ENCODE peak calls at places on chromosomes 6 and 20, in seven cellular contexts. L is Panc1, R is GM12878, D is SK-N-SH, S is H1, P is HepG2, E is K562. H is an unnamed sample.

GRCh38 chr20:62143976-62144825 is 632 bp downstream of the SS18L1 start:
- DNase-seq in L (no peak), R (no peak), D (peak), S (no peak), P (peak), E (peak), H (no peak)

GRCh38 chr6:43706788-43707187 is 19.2 kb upstream of the MRPS18A start:
- DNase-seq in L (no peak), R (no peak), D (no peak), S (no peak), P (peak), E (no peak), H (no peak)

GRCh38 chr6:26394289-26394688 is 7.8 kb upstream of the BTN3A1 start:
- DNase-seq in L (no peak), R (no peak), D (no peak), S (no peak), P (peak), E (peak), H (peak)

GRCh38 chr6:13486679-13487121 is 700 bp downstream of the GFOD1 start:
- DNase-seq in L (no peak), R (no peak), D (peak), S (no peak), P (peak), E (peak), H (no peak)

GRCh38 chr6:115358616-115359015 is 702.1 kb downstream of the FRK start:
- DNase-seq in L (no peak), R (no peak), D (no peak), S (no peak), P (no peak), E (no peak), H (no peak)

GRCh38 chr6:19697744-19698290 is 139.4 kb upstream of the ID4 start:
- DNase-seq in L (no peak), R (no peak), D (no peak), S (no peak), P (no peak), E (no peak), H (no peak)

GRCh38 chr20:53940883-53941546 is 129.4 kb downstream of the BCAS1 start:
- DNase-seq in L (no peak), R (no peak), D (no peak), S (no peak), P (no peak), E (peak), H (no peak)

GRCh38 chr6:139568956-139569538 is 194.6 kb upstream of the CITED2 start:
- DNase-seq in L (peak), R (no peak), D (peak), S (no peak), P (no peak), E (no peak), H (no peak)

GRCh38 chr6:71345505-71345904 is 56.9 kb downstream of the OGFRL1 start:
- DNase-seq in L (no peak), R (no peak), D (no peak), S (no peak), P (no peak), E (no peak), H (no peak)

DNA sequence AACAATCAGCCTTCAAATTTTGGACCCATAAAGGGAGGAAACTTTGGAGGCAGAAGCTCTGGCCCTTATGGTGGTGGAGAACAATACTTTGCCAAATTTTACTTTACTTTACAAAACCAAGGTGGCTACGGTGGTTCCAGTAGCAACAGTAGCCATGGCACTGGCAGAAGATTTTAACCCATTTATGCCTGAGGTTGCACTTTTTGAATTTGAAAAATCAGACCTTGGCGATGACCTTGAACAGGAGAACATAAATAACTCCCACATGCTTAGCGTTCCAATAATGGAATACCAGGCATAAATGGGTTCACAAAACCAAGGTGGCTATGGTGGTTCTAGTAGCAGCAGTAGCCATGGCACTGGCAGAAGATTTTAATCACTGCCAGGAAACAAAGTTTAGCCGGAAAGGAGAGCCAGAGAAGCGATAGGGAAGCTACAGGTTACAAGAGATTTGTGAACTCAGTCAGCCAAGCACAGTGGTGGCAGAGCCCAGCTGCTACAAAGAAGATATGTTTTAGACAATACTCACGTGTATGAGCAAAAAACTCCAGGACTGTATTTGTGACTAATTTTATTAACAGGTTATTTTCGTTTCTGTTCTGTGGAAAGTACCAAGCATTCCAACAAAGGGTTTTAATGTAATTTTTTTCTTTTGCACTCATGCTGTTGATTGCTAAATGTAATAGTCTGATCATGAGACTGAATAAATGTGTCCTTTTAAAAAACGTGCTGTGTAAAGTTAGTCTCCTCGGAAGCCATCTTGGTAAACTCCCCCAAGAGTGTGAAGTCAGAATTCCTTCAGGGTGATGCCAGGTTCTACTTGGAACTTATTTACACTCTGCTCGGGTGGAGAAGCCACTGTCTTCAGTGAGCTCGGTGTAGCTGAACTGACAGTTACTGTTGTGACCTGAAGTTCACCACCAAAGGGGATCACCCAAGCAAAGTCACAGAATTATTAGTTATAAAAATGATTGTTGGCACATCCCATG is 6.7 kb downstream of the SFT2D1 start:
- DNase-seq in L (no peak), R (peak), D (no peak), S (no peak), P (no peak), E (no peak), H (no peak)
- H3K4me3 ChIP-seq in L (no peak), R (peak), D (no peak), S (no peak), P (no peak), E (no peak), H (no peak)

GRCh38 chr6:8539446-8539845 is 104.1 kb upstream of the SLC35B3 start:
- DNase-seq in L (no peak), R (no peak), D (peak), S (no peak), P (peak), E (peak), H (peak)
- TF ChIP-seq SIN3A in L (no peak), R (no peak), D (no peak), S (no peak), P (no peak), E (no peak), H (no peak)

GRCh38 chr20:45445805-45446562 is 23.6 kb upstream of the WFDC2 start:
- DNase-seq in L (peak), R (no peak), D (peak), S (no peak), P (peak), E (peak), H (peak)
- H3K4me3 ChIP-seq in L (no peak), R (no peak), D (no peak), S (no peak), P (no peak), E (no peak), H (no peak)

DNA sequence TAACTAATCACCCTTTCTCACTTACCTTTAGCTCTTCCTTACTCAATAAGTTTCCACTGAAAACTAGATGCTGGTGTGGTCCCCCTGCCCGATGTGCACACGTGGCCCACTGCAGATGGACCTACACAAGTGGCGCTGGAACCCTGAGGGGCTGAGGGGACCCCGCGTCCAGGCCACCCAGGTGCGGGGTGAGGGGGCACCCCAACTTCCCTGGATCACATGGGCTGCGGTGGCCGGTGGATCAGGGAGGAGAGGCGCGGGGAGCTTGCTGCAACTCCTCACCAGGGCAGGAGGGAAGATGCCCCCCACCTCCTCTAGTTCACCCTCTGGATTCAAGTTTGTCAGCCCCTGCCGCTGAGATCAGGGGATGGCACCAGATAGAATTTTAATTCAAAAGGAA is 12.5 kb upstream of the HLA-DOA start:
- DNase-seq in L (no peak), R (no peak), D (no peak), S (no peak), P (no peak), E (no peak), H (no peak)
- TF ChIP-seq SIN3A in L (no peak), R (no peak), D (no peak), S (no peak), P (no peak), E (no peak), H (no peak)

GRCh38 chr6:163599136-163599535 is 184.6 kb downstream of the QKI start:
- DNase-seq in L (no peak), R (no peak), D (no peak), S (no peak), P (no peak), E (no peak), H (no peak)
- H3K4me3 ChIP-seq in L (no peak), R (no peak), D (no peak), S (no peak), P (no peak), E (no peak), H (no peak)